ENCODE peak calls at places on chromosomes 13 and 19, in nine cellular contexts. U is HFFc6, T is GM10248, Y is tibial nerve, Z is RWPE1, J is activated B cell treated with CpG ODN at 0.5 μM for 24 hours, E is AG04450, P is cardiac fibroblast, W is D721Med. I is an unnamed sample.

GRCh38 chr13:111049791-111050538 is 65.1 kb upstream of the ARHGEF7 start:
- DNase-seq in U (no peak), T (no peak), Y (peak), Z (peak), J (no peak), E (no peak), P (peak), W (no peak), I (no peak)

GRCh38 chr19:18663940-18664530 is 19.4 kb upstream of the CRTC1 start:
- DNase-seq in U (no peak), T (no peak), Y (no peak), Z (no peak), J (no peak), E (no peak), P (no peak), W (no peak), I (no peak)

GRCh38 chr19:18942692-18943091 is 1.7 kb upstream of the HOMER3 start:
- DNase-seq in U (no peak), T (no peak), Y (no peak), Z (no peak), J (no peak), E (no peak), P (no peak), W (no peak), I (no peak)

GRCh38 chr13:98504029-98504351 is 72.9 kb downstream of the STK24 start:
- DNase-seq in U (no peak), T (no peak), Y (no peak), Z (no peak), J (no peak), E (no peak), P (no peak), W (no peak), I (no peak)

GRCh38 chr19:45812297-45812696 is 2.8 kb downstream of the RSPH6A start:
- DNase-seq in U (no peak), T (no peak), Y (no peak), Z (no peak), J (no peak), E (no peak), P (no peak), W (no peak), I (no peak)

GRCh38 chr13:103156346-103156998 is 90.3 kb upstream of the SLC10A2 start:
- DNase-seq in U (no peak), T (no peak), Y (no peak), Z (no peak), J (no peak), E (no peak), P (no peak), W (no peak), I (no peak)

GRCh38 chr13:25819856-25820530 is 231.8 kb downstream of the SHISA2 start:
- DNase-seq in U (no peak), T (no peak), Y (no peak), Z (no peak), J (no peak), E (no peak), P (no peak), W (no peak), I (no peak)

GRCh38 chr19:44925114-44925891 is 10.9 kb downstream of the APOC1 start:
- DNase-seq in U (no peak), T (no peak), Y (peak), Z (no peak), J (no peak), E (no peak), P (peak), W (no peak), I (no peak)

GRCh38 chr19:32318884-32319520 is 26.4 kb upstream of the ZNF507 start:
- DNase-seq in U (no peak), T (no peak), Y (no peak), Z (peak), J (no peak), E (no peak), P (no peak), W (no peak), I (peak)

GRCh38 chr13:86383151-86383550 is 583.9 kb upstream of the SLITRK6 start:
- DNase-seq in U (no peak), T (no peak), Y (no peak), Z (no peak), J (no peak), E (no peak), P (no peak), W (no peak), I (no peak)

GRCh38 chr19:34851277-34851804 is 75.4 kb upstream of the ZNF30 start:
- DNase-seq in U (no peak), T (no peak), Y (no peak), Z (peak), J (no peak), E (no peak), P (no peak), W (no peak), I (no peak)

DNA sequence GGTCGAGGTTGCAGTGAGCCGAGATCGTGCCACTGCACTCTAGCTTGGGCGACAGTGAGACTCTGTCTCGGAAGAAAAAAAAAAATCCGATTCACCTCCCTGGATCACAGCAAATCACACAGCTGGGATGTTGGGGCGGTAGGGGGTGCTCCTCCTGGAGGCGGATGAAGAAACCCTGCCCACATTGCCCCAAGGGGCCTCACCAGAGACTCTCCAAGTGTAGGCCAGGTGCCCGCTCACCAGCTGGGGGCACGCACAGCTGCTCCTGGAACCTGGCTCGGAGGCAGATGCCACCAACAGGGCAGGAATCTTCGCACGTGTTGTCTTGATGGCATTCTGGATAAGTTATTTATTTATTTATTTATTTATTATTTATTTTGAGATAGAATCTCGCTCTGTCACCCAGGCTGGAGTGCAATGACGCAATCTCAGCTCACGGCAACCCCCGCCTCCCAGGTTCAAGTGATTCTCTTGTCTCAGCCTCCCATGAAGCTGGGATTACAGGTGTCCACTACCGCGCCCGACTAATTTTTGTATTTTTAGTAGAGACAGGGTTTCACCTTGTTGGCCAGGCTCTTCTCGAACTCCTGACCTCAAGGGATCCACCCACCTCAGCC is 3.1 kb downstream of the UQCR11 start:
- DNase-seq in U (no peak), T (no peak), Y (no peak), Z (no peak), J (no peak), E (no peak), P (no peak), W (no peak), I (no peak)
- TF ChIP-seq CTCF in U (peak), T (no peak), Y (no peak), Z (no peak), J (no peak), E (no peak), P (no peak), W (no peak), I (no peak)

GRCh38 chr19:30408734-30409301 is 36.6 kb downstream of the ZNF536 start:
- DNase-seq in U (no peak), T (no peak), Y (no peak), Z (no peak), J (no peak), E (no peak), P (no peak), W (no peak), I (no peak)

GRCh38 chr19:30402790-30403189 is 30.6 kb downstream of the ZNF536 start:
- DNase-seq in U (no peak), T (no peak), Y (no peak), Z (no peak), J (no peak), E (no peak), P (no peak), W (no peak), I (no peak)

GRCh38 chr19:30403583-30403982 is 31.4 kb downstream of the ZNF536 start:
- DNase-seq in U (no peak), T (no peak), Y (no peak), Z (no peak), J (no peak), E (no peak), P (no peak), W (no peak), I (no peak)

GRCh38 chr19:30407310-30407709 is 35.1 kb downstream of the ZNF536 start:
- DNase-seq in U (no peak), T (no peak), Y (no peak), Z (no peak), J (no peak), E (no peak), P (no peak), W (no peak), I (no peak)

DNA sequence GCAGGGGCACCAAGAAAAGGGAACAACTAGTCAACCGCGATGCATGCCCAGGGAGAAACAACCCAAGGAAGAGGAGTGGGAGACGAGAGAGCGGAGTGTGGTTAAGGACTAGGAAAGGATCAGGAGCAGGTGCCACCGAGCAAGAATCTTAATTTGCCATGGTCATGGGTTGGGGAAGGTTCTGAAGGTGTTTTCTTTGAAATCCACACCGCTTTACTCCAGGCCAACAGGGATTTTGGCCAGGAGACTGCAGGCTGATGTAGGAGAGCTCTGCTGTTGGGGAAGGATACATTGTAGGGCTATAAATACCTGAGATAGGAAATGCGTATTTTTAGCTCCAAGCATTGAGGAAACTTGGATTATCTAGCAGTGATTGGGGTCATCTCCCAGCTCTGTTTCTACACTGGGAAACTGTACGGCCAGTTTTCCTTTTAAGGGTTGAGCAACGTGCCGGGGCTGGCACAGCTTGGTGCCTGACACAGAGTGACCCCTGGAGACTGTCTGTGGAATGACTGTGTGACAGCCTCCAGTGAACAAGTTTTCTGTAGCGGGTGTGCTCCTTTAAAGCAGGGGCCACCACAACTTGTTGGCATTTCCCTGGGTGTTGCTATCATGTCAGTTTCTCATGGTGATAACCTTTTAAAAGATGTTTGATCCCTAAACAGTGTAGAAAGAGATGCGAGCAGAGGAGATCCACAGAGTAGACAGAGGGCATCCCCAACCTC is 34.2 kb downstream of the ZNF536 start:
- DNase-seq in U (no peak), T (peak), Y (no peak), Z (no peak), J (no peak), E (no peak), P (no peak), W (no peak), I (peak)
- TF ChIP-seq CTCF in U (no peak), T (no peak), Y (peak), Z (no peak), J (no peak), E (no peak), P (no peak), W (peak), I (peak)

GRCh38 chr19:58209577-58209976 is 19.1 kb upstream of the ZNF544 start:
- DNase-seq in U (no peak), T (no peak), Y (no peak), Z (no peak), J (no peak), E (no peak), P (no peak), W (no peak), I (no peak)
- TF ChIP-seq CTCF in U (no peak), T (no peak), Y (no peak), Z (no peak), J (no peak), E (no peak), P (no peak), W (no peak), I (no peak)

GRCh38 chr13:102091231-102091630 is 310.6 kb downstream of the FGF14 start:
- DNase-seq in U (no peak), T (no peak), Y (no peak), Z (peak), J (no peak), E (no peak), P (no peak), W (no peak), I (no peak)
- TF ChIP-seq CTCF in U (no peak), T (no peak), Y (no peak), Z (no peak), J (no peak), E (no peak), P (peak), W (peak), I (peak)

GRCh38 chr19:40530091-40530901 is 46.4 kb upstream of the SHKBP1 start:
- DNase-seq in U (no peak), T (peak), Y (no peak), Z (no peak), J (no peak), E (no peak), P (no peak), W (peak), I (peak)
- TF ChIP-seq CTCF in U (peak), T (peak), Y (no peak), Z (peak), J (no peak), E (peak), P (no peak), W (peak), I (peak)

DNA sequence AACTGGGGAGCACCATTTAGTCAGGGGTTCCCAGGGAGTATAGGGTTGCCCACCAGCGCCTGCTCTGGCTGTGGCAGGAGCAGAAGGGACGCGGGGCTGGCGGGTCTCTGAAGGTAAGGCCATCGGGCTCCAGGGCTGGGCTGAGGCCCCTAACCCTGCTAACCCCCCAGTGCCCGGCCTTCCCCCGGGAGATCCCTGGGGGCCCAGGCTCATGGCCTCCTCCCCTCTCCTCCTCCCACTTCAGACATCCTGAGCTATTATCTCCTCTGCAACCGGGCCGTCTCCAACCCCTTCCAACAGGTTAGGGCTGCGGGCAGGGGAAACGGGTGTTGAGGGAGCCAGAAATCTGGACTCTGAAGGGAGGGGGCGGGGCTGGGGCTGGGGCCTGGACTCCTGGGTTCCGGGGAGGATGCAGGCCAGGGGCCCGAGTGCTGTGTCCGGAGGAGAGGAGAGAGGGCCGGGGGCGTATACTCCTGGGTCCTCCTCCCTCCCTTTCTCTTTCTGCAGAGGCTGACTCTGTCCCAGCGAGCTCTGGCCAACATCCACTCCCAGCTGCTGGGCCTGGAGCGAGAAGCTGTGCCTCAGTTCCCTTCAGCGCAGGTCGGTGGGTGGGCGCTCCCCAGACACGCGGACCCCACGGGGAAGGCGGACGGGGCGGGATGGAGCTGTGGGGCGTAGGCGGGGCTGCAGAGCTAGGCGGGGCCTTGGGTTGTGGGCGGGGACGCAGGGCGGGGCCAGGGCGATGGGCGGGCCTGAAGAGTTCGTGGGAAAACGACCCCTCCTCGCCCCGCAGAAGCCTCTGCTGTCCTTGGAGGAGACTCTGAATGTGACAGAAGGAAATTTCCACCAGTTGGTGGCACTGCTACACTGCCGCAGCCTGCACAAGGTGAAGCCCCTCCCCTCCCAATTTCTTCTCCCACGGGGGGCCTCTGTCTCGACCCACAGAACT is 15.3 kb downstream of the TTYH1 start:
- DNase-seq in U (no peak), T (peak), Y (no peak), Z (peak), J (peak), E (no peak), P (peak), W (peak), I (peak)
- TF ChIP-seq CTCF in U (peak), T (no peak), Y (peak), Z (no peak), J (no peak), E (no peak), P (no peak), W (peak), I (peak)

DNA sequence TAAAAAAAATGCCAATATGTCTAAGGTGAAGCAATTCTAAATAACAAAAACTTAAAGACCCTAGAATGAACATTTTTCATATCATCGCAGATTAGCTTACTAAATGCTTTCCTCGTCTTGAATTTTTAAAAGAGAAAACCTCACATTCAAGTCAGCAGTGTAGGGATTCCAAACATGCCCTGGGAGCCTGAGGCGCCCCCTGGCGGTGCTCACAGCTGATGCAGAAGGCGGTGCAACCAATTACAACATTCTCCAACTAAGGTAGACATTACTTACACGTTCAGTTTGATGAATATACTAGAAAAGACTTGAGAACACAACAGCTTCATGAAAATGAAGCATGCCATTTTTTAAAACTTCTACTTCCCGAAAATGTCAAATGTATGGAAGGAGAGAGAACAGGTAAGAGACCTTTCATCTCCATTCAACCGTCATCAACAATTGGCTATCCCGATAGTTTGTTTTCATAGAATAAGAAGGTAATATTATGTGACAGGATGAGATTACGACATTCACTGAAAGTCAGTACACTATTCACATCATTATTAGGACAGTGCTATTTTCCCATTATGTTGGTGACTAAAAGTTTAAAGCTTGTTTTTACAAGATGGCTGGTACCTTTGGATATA is 304.4 kb downstream of the DCLK1 start:
- DNase-seq in U (no peak), T (no peak), Y (no peak), Z (no peak), J (no peak), E (no peak), P (no peak), W (no peak), I (no peak)
- TF ChIP-seq CTCF in U (peak), T (peak), Y (no peak), Z (no peak), J (no peak), E (peak), P (peak), W (peak), I (peak)

GRCh38 chr13:60691268-60691667 is 294.2 kb downstream of the TDRD3 start:
- DNase-seq in U (no peak), T (no peak), Y (no peak), Z (no peak), J (no peak), E (no peak), P (no peak), W (no peak), I (no peak)
- TF ChIP-seq CTCF in U (no peak), T (no peak), Y (no peak), Z (no peak), J (no peak), E (no peak), P (no peak), W (no peak), I (no peak)

DNA sequence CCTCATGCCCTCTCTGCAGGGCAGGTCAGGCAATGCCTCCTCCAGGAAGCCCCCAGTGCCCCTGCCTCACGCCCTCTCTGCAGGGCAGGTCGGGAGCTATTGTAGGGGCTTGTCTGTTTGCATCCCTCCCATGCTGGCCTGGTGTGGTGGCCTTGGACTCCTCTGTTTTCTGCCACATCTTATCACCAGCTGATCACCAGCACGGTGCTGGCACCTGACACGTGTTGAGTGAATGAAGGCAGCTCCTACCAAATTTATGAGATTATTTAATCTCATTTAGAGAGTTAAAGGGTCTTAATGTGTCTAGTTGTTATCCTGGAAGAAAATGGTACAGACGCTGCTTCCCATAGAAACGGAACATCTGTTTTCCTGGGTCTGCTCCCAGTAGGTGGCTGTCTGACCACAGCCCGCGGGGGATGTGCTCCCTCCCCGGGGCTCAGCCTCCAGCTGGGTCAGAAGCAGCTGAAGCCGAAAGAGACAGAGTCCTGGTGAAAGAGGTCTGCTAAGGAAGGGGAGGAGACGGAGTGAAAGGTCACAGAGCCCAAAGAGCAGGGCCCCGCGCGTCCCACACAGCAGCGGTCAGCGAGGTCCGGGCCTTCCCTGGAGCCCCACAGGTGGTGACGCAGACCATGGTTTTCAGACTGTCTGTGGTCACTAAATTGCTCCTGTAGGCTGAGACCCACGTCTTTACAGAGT is 51.7 kb upstream of the C13orf46 start:
- DNase-seq in U (no peak), T (no peak), Y (no peak), Z (no peak), J (no peak), E (peak), P (peak), W (no peak), I (no peak)
- TF ChIP-seq CTCF in U (no peak), T (no peak), Y (no peak), Z (no peak), J (no peak), E (peak), P (no peak), W (no peak), I (no peak)

GRCh38 chr13:74136089-74136658 is 2.0 kb upstream of the KLF12 start:
- DNase-seq in U (peak), T (peak), Y (no peak), Z (peak), J (no peak), E (no peak), P (peak), W (no peak), I (peak)
- TF ChIP-seq CTCF in U (peak), T (no peak), Y (no peak), Z (no peak), J (no peak), E (peak), P (no peak), W (no peak), I (peak)

I was measured in neural crest cell.